ENCODE peak calls at places on chromosomes 3 and 15, in six cellular contexts. O, Y, E, Q, M and J are unnamed samples.

GRCh38 chr3:141250828-141251227 is 19.2 kb downstream of the PXYLP1 start:
- DNase-seq in O (no peak), Y (no peak), E (no peak), Q (no peak), M (peak; percentile 69), J (no peak)

GRCh38 chr3:45051685-45052084 is 25.6 kb downstream of the CLEC3B start:
- DNase-seq in O (no peak), Y (no peak), E (no peak), Q (no peak), M (no peak), J (no peak)

GRCh38 chr3:74139648-74140047 is 474.8 kb downstream of the CNTN3 start:
- DNase-seq in O (no peak), Y (no peak), E (no peak), Q (no peak), M (no peak), J (no peak)

GRCh38 chr3:15097889-15098288 is 1.1 kb downstream of the RBSN start:
- DNase-seq in O (no peak), Y (no peak), E (peak; percentile 4), Q (no peak), M (peak; percentile 3), J (peak; percentile 13)

GRCh38 chr3:10933958-10934481 is 58.5 kb upstream of the SLC6A1 start:
- DNase-seq in O (no peak), Y (peak; percentile 72), E (peak; percentile 80), Q (peak; percentile 49), M (peak; percentile 57), J (no peak)

GRCh38 chr3:175585898-175586297 is 726.8 kb downstream of the NAALADL2 start:
- DNase-seq in O (no peak), Y (no peak), E (peak; percentile 76), Q (no peak), M (peak; percentile 64), J (peak; percentile 22)

GRCh38 chr3:99789322-99789721 is 28.3 kb upstream of the CMSS1 start:
- DNase-seq in O (peak; percentile 19), Y (no peak), E (peak; percentile 70), Q (peak; percentile 33), M (peak; percentile 67), J (peak; percentile 53)

GRCh38 chr3:16686679-16687078 is 81.5 kb upstream of the DAZL start:
- DNase-seq in O (no peak), Y (no peak), E (no peak), Q (no peak), M (no peak), J (no peak)

GRCh38 chr3:30292192-30292893 is 314.1 kb upstream of the TGFBR2 start:
- DNase-seq in O (no peak), Y (no peak), E (peak; percentile 84), Q (no peak), M (peak; percentile 50), J (no peak)

GRCh38 chr3:49238274-49239127 is 38.5 kb downstream of the C3orf62 start:
- DNase-seq in O (peak; percentile 43), Y (no peak), E (peak; percentile 13), Q (no peak), M (peak; percentile 41), J (no peak)

GRCh38 chr3:139552632-139553335 is 13.2 kb upstream of the RBP1 start:
- DNase-seq in O (peak; percentile 71), Y (no peak), E (no peak), Q (no peak), M (no peak), J (no peak)

GRCh38 chr3:181629701-181630100 is 82.0 kb upstream of the SOX2 start:
- DNase-seq in O (no peak), Y (no peak), E (no peak), Q (no peak), M (no peak), J (no peak)

GRCh38 chr3:13214847-13215472 is 141.7 kb upstream of the IQSEC1 start:
- DNase-seq in O (no peak), Y (peak; percentile 21), E (no peak), Q (no peak), M (no peak), J (no peak)

GRCh38 chr3:30302027-30302426 is 304.4 kb upstream of the TGFBR2 start:
- DNase-seq in O (no peak), Y (no peak), E (no peak), Q (no peak), M (no peak), J (no peak)

GRCh38 chr15:51924146-51925068 is 47.2 kb downstream of the LEO1 start:
- DNase-seq in O (peak; percentile 45), Y (no peak), E (no peak), Q (no peak), M (no peak), J (no peak)

GRCh38 chr15:97461212-97461611 is 499.3 kb upstream of the ARRDC4 start:
- DNase-seq in O (no peak), Y (no peak), E (no peak), Q (no peak), M (no peak), J (no peak)

GRCh38 chr15:77610731-77611130 is 22.0 kb downstream of the LINGO1 start:
- DNase-seq in O (no peak), Y (no peak), E (no peak), Q (no peak), M (no peak), J (no peak)

GRCh38 chr3:143600762-143601161 is 247.5 kb downstream of the SLC9A9 start:
- DNase-seq in O (no peak), Y (no peak), E (peak; percentile 69), Q (no peak), M (peak; percentile 60), J (no peak)

GRCh38 chr3:71476950-71477349 is 106.6 kb downstream of the FOXP1 start:
- DNase-seq in O (no peak), Y (no peak), E (no peak), Q (no peak), M (no peak), J (no peak)

GRCh38 chr15:32993285-32993684 is 201.2 kb downstream of the FMN1 start:
- DNase-seq in O (no peak), Y (no peak), E (peak; percentile 22), Q (no peak), M (no peak), J (no peak)

GRCh38 chr3:134315286-134316106 is 58.8 kb downstream of the AMOTL2 start:
- DNase-seq in O (peak; percentile 52), Y (peak; percentile 73), E (peak; percentile 97), Q (no peak), M (peak; percentile 88), J (peak; percentile 91)

GRCh38 chr3:9947025-9947995 is 4.9 kb downstream of the PRRT3 start:
- DNase-seq in O (peak; percentile 49), Y (peak; percentile 84), E (peak; percentile 71), Q (peak; percentile 87), M (peak; percentile 38), J (no peak)

GRCh38 chr15:62392411-62392810 is 227.3 kb upstream of the C2CD4B start:
- DNase-seq in O (no peak), Y (no peak), E (peak; percentile 30), Q (no peak), M (peak; percentile 14), J (no peak)

GRCh38 chr15:44193651-44194396 is 1.2 kb downstream of the FRMD5 start:
- DNase-seq in O (peak; percentile 29), Y (no peak), E (peak; percentile 37), Q (peak; percentile 8), M (peak; percentile 8), J (no peak)

GRCh38 chr15:74295800-74296199 is 59.7 kb downstream of the CCDC33 start:
- DNase-seq in O (no peak), Y (no peak), E (no peak), Q (no peak), M (no peak), J (no peak)
- TF ChIP-seq CTCF in O (no peak), Y (no peak), E (no peak), Q (no peak), M (no peak), J (no peak)

DNA sequence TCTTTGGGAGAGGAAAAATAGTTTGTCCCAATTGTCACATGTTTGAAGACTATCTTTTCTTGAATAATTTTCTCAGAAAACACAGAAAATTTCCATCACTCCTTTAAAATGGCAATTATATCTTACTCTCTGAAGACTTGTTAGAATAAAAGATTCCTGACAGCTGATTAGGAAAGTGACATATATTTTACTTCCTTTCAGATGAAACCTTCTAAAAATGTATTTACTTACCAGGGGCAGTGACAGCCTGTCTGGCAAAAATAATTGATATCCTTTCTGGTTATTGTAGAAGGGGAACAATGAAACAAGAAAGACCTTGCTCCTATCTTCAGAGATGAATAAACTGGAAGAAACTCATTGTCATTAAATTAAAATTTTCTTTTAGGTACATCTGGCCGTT is 483.3 kb upstream of the GOLIM4 start:
- DNase-seq in O (no peak), Y (no peak), E (no peak), Q (no peak), M (no peak), J (no peak)
- H3K4me3 ChIP-seq in O (no peak overlapping the region), Y (no peak overlapping the region), E (no peak overlapping the region), Q (no peak overlapping the region), M (no peak overlapping the region), J (no peak overlapping the region)

DNA sequence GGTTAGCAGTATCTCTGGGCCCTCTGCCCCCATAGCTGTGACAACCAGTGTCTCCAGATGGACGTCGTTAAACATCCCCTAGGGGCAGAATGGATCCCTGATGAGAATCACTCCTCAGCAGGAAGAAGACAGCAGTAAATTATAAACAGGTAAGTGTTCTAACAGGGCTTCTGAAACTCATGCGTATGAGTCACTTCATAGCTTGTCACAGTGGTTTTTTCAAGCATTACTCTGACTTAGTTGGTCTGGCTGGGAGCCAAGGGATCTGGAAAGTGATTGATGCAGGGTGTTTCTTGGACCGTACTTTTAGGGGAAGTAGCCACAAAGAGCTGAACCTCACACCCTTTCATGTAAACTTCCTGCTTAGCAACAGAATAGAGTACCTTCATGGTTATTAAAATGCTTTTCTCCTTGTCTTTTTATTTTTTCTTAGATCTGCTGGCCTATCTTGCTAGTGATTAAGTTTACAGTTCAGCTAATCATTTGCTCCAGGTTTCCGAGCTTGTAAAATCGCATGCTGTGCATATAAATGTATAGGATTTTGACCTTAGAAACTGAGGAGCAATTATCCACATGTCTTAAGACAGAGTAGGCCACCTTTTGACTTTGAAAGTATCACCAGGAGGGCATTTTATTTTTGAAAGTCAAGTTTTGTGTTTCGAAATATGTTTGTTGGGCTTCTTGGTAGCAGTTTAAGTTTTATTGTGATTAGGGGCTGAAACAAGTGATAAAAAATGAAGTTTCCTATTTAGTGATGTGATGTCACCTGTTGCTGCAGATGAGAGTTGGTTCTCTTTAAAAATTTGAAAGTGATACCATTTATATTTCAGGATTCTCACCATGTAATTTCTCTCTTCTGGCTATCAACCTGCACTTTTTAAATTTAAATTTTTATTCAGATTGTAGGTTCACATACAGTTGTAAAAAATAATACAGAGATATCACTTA is 333.9 kb downstream of the PTPRG start:
- DNase-seq in O (peak; percentile 49), Y (no peak), E (peak; percentile 95), Q (peak; percentile 25), M (peak; percentile 86), J (peak; percentile 99)
- TF ChIP-seq CTCF in O (no peak), Y (no peak), E (no peak), Q (no peak), M (peak; percentile 25), J (no peak)

GRCh38 chr3:185709241-185709955 is 115.4 kb downstream of the IGF2BP2 start:
- DNase-seq in O (no peak), Y (no peak), E (no peak), Q (no peak), M (no peak), J (no peak)

GRCh38 chr3:185712337-185712736 is 112.5 kb downstream of the IGF2BP2 start:
- DNase-seq in O (no peak), Y (no peak), E (no peak), Q (no peak), M (no peak), J (no peak)

GRCh38 chr3:185711255-185711870 is 113.5 kb downstream of the IGF2BP2 start:
- DNase-seq in O (no peak), Y (no peak), E (no peak), Q (no peak), M (no peak), J (no peak)

GRCh38 chr3:185705498-185705897 is 119.3 kb downstream of the IGF2BP2 start:
- DNase-seq in O (no peak), Y (no peak), E (no peak), Q (no peak), M (no peak), J (no peak)

GRCh38 chr3:185708392-185708791 is 116.5 kb downstream of the IGF2BP2 start:
- DNase-seq in O (no peak), Y (no peak), E (no peak), Q (no peak), M (no peak), J (no peak)
- H3K4me3 ChIP-seq in O (no peak overlapping the region), Y (no peak overlapping the region), E (no peak overlapping the region), Q (no peak overlapping the region), M (no peak overlapping the region), J (no peak overlapping the region)